ENCODE peak calls at places on chromosomes 11 and 22, in four cellular contexts. U is upper lobe of right lung; Q is PC-3; J is CD4-positive, alpha-beta memory T cell. L is an unnamed sample. For H3K36me3, the result is how much of the 10 kb centered on the place peaks cover.

GRCh38 chr11:69801513-69802335 is 17.5 kb downstream of the FGF3 start:
- DNase-seq in U (no peak), Q (peak), J (no peak), L (no peak)

GRCh38 chr11:62004473-62004872 is 37.0 kb upstream of the FTH1 start:
- DNase-seq in U (no peak), Q (peak), J (no peak), L (no peak)

GRCh38 chr22:22558071-22558971 is 744 bp downstream of the PRAME start:
- DNase-seq in U (no peak), Q (no peak), J (no peak), L (no peak)

GRCh38 chr11:113615098-113615497 is 91.0 kb downstream of the TMPRSS5 start:
- DNase-seq in U (no peak), Q (no peak), J (no peak), L (no peak)

GRCh38 chr22:27489265-27489675 is 312.3 kb downstream of the MN1 start:
- DNase-seq in U (no peak), Q (peak), J (no peak), L (no peak)

GRCh38 chr11:11965192-11965591 is 43.2 kb downstream of the DKK3 start:
- DNase-seq in U (no peak), Q (no peak), J (no peak), L (no peak)

GRCh38 chr11:44915621-44916020 is 35.1 kb downstream of the TP53I11 start:
- DNase-seq in U (no peak), Q (no peak), J (no peak), L (no peak)

GRCh38 chr11:3104961-3105790 is 48.0 kb upstream of the CARS1 start:
- DNase-seq in U (peak), Q (no peak), J (no peak), L (no peak)

GRCh38 chr22:32333769-32334639 is 23.7 kb upstream of the RFPL3 start:
- DNase-seq in U (peak), Q (no peak), J (no peak), L (no peak)

GRCh38 chr11:59263225-59263894 is 50.6 kb upstream of the MPEG1 start:
- DNase-seq in U (no peak), Q (peak), J (peak), L (no peak)

GRCh38 chr11:46674463-46675287 is 25.7 kb downstream of the ARHGAP1 start:
- DNase-seq in U (peak), Q (no peak), J (peak), L (no peak)

GRCh38 chr11:73204711-73205121 is 13.4 kb upstream of the P2RY2 start:
- DNase-seq in U (peak), Q (no peak), J (no peak), L (no peak)

GRCh38 chr11:26150046-26150445 is 181.9 kb upstream of the ANO3 start:
- DNase-seq in U (no peak), Q (no peak), J (no peak), L (no peak)

GRCh38 chr22:38317995-38318715 is 922 bp upstream of the CSNK1E start:
- DNase-seq in U (peak), Q (peak), J (no peak), L (no peak)

DNA sequence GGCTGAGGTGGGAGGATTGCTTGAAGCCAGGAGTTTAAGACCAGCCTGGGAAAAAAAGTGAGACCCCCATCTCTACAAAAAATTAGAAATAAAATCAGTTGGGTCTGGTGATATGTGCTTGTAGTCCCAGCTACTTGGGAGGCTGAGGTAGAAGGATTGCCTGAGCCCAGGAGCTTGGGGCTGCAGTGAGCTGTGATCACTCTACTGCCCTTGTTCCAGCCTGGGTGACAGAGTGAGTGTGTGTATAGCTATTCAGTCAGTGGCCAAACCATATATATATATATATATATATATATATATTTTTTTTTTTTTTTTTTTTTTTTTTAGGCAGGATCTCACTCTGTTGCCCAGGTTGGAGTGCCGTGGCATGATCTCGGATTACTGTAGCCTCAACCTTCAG is 24.5 kb downstream of the ADM start:
- DNase-seq in U (no peak), Q (no peak), J (no peak), L (no peak)
- H3K4me3 ChIP-seq in U (no peak), Q (no peak), J (no peak), L (no peak)

DNA sequence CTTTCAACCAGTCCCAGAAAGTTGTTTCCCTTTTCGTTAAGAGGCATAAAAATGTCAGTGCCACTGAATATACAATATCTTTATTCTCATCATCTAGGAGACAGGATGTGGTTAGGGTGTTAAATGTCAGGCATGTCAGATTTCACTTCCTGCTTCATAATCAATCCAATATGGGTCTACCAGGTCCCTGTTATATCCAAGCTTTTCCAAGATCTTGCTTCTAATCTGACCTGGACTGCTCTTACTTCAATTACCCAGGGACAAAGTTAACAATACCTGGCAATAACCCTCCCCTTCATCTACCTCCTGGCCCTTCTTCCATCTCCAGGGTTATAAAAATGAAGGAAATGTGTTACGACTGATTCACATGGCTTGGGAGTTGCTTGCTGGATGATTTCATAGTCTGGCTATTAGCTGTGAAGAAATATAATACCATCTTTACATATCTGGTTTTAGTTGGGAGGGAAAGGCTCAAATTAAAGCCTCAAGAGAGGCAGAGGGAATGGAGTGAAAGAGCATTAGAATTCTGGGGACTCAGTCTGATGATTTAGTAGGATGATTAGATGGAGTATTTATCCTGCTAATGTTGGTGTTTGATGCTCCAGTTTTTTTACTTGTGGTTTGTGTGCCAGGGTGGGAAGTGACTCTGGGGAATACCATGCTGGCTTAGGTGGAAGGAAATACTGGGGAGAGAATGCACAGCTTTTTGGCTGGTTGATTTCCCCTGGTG is 534.3 kb downstream of the ETS1 start:
- DNase-seq in U (no peak), Q (peak), J (peak), L (no peak)
- H3K27ac ChIP-seq in U (no peak), Q (peak), J (peak), L (peak)

DNA sequence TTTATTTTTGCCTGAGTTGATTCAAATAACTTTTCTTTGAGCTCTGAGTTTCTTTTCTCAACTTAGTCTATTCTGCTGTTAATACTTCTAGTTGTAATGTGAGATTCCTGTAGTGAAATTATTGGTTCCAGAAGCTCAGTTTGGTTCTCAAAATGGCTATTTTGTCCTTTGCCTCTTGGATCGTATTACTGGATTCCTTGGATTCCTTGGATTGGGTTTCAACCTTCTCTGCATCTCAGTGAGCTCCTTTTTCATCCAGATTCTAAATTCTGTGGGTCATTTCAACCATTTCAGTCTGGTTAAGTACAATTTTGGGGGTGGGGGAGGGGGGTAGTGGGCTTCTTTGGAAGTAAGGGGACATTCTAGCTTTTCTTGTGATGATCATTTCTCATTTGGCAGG is 341.1 kb upstream of the CNTN5 start:
- DNase-seq in U (no peak), Q (no peak), J (no peak), L (no peak)
- H3K36me3 ChIP-seq in U (under half), Q (under half), J (under half), L (under half)

DNA sequence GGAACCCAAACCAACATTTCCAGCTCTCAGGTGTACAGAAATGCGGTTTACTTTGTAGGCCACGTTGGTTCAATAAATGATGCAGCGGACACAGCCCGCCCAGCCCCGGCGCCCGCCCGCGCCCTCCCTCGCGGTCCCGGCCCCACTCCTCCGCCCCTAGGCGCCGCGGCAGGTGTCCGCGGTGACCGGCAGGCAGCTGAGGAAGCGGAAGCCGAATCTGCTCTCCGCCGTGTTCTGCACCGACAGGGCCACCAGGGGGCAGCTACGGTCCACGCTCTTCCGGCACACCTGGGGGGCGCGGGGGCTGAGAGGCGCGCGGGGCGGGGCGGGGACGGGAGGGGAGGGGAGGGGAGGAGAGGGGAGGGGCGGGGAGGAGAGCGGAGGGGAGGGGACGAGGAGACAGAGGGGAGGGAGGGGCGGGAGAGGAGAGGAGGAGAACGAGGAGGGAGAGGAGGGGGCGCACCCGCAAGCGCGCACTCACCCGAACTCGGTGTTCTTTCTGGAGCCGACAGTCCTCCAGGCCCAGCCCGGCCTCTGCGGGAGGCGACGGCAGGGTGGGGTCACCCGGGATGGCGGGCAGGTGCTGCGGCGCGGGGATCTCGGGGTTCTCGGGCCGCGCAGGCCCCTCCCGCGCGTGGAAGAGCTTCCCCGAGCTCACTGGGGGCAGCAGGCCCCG is 5.6 kb downstream of the LMNTD2 start:
- DNase-seq in U (peak), Q (peak), J (peak), L (peak)
- H3K4me3 ChIP-seq in U (peak), Q (peak), J (no peak), L (peak)

DNA sequence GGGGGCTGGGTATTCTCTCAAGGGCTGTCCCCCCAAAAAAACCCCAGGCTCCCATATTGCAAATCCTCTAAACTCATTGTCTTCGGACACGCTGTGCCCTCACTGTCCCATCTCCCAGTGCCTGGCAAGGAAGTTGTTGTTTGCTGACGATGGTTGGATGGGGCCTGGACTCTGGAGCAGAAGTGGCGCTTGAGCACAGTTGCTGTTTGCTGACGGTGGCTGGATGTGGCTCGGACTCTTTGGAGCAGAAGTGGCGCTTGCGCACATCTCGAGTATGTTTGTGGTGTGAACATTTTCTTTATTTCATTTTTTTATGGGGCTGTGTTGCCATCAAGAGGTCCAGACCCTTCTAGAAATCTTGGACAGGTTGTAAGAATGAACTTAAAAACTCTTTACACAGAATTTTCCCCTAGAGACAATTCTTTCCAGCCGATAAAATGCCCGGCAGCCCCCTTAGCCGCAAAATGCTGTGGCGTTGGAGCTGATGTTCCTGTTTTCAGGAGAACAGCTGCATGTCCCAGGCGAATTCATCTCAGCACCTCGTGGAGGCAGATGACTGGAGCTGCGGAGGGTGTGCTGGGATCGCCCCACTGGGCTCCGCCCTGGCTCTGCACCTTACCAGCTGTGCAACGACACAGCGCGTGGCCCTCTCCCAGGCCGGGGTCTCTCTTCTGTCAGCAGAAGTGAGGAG is 1167.4 kb downstream of the BRD1 start:
- DNase-seq in U (no peak), Q (no peak), J (no peak), L (no peak)
- H3K27ac ChIP-seq in U (no peak), Q (no peak), J (no peak), L (no peak)

L was measured in effector memory CD4-positive, alpha-beta T cell.